ENCODE peak calls at places on chromosome 4, in six cellular contexts. D is tibial artery, E is IMR-90, C is osteoblast, P is fibroblast of lung, F is lung. G is an unnamed sample. For H3K27me3, the result is how much of the 10 kb centered on the place peaks cover.

GRCh38 chr4:80202784-80203553 is 5.7 kb downstream of the PRDM8 start:
- DNase-seq in D (no peak), F (no peak), C (peak), P (no peak), E (peak), G (no peak)

GRCh38 chr4:75555294-75556164 is at the start of gene ODAPH:
- DNase-seq in E (peak), F (no peak), P (no peak), C (peak), D (no peak), G (peak)

GRCh38 chr4:54428940-54429339 is 199.8 kb downstream of the PDGFRA start:
- DNase-seq in E (no peak), D (no peak), F (no peak), C (no peak), P (no peak), G (no peak)

GRCh38 chr4:99965674-99966350 is 15.7 kb upstream of the H2AZ1 start:
- DNase-seq in C (no peak), E (peak), F (no peak), P (no peak), D (no peak), G (no peak)

GRCh38 chr4:114281561-114281960 is 302.1 kb upstream of the ARSJ start:
- DNase-seq in P (peak), D (no peak), C (peak), F (no peak), E (peak), G (no peak)

GRCh38 chr4:15778742-15779231 is 659 bp downstream of the CD38 start:
- DNase-seq in F (peak), E (no peak), P (no peak), D (no peak), C (peak), G (no peak)

GRCh38 chr4:66741081-66741480 is 804.2 kb downstream of the CENPC start:
- DNase-seq in C (peak), E (no peak), D (no peak), P (no peak), F (no peak), G (peak)

GRCh38 chr4:174907508-174907907 is 10.7 kb upstream of the ADAM29 start:
- DNase-seq in F (no peak), P (no peak), D (no peak), E (no peak), C (no peak), G (no peak)

GRCh38 chr4:139556071-139556734 is at the start of gene SETD7:
- DNase-seq in C (peak), P (peak), E (peak), F (peak), D (peak), G (peak)

GRCh38 chr4:27714073-27714472 is 853.4 kb downstream of the STIM2 start:
- DNase-seq in E (peak), C (no peak), F (no peak), D (no peak), P (peak), G (peak)

GRCh38 chr4:83599183-83599582 is 63.3 kb downstream of the GPAT3 start:
- DNase-seq in E (peak), C (no peak), P (peak), D (no peak), F (no peak), G (peak)

GRCh38 chr4:20544645-20545044 is 155.6 kb upstream of the PACRGL start:
- DNase-seq in C (no peak), E (peak), D (no peak), P (peak), F (no peak), G (peak)

GRCh38 chr4:1396806-1397455 is 9.3 kb downstream of the NKX1-1 start:
- DNase-seq in E (no peak), F (no peak), C (peak), D (peak), P (no peak), G (no peak)

GRCh38 chr4:105280338-105280809 is 133.7 kb downstream of the TET2 start:
- DNase-seq in D (no peak), C (peak), E (peak), F (no peak), P (peak), G (peak)

GRCh38 chr4:152643153-152644035 is 36.4 kb downstream of the TMEM154 start:
- DNase-seq in D (no peak), F (peak), E (no peak), P (no peak), C (no peak), G (no peak)

GRCh38 chr4:27930976-27931375 is 1070.3 kb downstream of the STIM2 start:
- DNase-seq in C (no peak), P (no peak), E (no peak), F (no peak), D (no peak), G (no peak)

GRCh38 chr4:118743867-118744266 is 58.7 kb downstream of the METTL14 start:
- DNase-seq in F (no peak), D (no peak), P (no peak), E (peak), C (no peak), G (no peak)

GRCh38 chr4:152415980-152416379 is 119.9 kb downstream of the FBXW7 start:
- DNase-seq in C (no peak), P (peak), D (no peak), E (peak), F (no peak), G (peak)

GRCh38 chr4:139783761-139784484 is 118.3 kb downstream of the MGST2 start:
- DNase-seq in E (no peak), F (no peak), P (no peak), C (no peak), D (no peak), G (no peak)

GRCh38 chr4:26136615-26137014 is 184.2 kb upstream of the RBPJ start:
- DNase-seq in P (no peak), D (no peak), C (no peak), F (no peak), E (no peak), G (no peak)

GRCh38 chr4:137390141-137390540 is 142.2 kb downstream of the PCDH18 start:
- DNase-seq in C (no peak), D (no peak), P (peak), F (no peak), E (peak), G (no peak)

GRCh38 chr4:148205481-148205880 is 236.7 kb downstream of the NR3C2 start:
- DNase-seq in C (no peak), F (no peak), P (no peak), D (no peak), E (no peak), G (no peak)

GRCh38 chr4:54091637-54092404 is 8.1 kb upstream of the GSX2 start:
- DNase-seq in D (peak), C (peak), E (peak), F (peak), P (peak), G (peak)

GRCh38 chr4:3045500-3045850 is 28.9 kb downstream of the HTT-AS start:
- DNase-seq in E (peak), D (peak), F (peak), P (peak), C (no peak), G (peak)

GRCh38 chr4:182752158-182752910 is 164.9 kb downstream of the DCTD start:
- DNase-seq in C (peak), P (no peak), E (peak), D (no peak), F (no peak), G (peak)

GRCh38 chr4:55540271-55540670 is 6.4 kb downstream of the CLOCK start:
- DNase-seq in P (no peak), F (no peak), E (no peak), D (no peak), C (no peak), G (no peak)

GRCh38 chr4:159944477-159944876 is 841.6 kb downstream of the RAPGEF2 start:
- DNase-seq in D (no peak), C (no peak), F (no peak), E (no peak), P (no peak), G (no peak)

GRCh38 chr4:159950707-159951106 is 847.8 kb downstream of the RAPGEF2 start:
- DNase-seq in F (no peak), C (no peak), E (no peak), D (no peak), P (no peak), G (no peak)

DNA sequence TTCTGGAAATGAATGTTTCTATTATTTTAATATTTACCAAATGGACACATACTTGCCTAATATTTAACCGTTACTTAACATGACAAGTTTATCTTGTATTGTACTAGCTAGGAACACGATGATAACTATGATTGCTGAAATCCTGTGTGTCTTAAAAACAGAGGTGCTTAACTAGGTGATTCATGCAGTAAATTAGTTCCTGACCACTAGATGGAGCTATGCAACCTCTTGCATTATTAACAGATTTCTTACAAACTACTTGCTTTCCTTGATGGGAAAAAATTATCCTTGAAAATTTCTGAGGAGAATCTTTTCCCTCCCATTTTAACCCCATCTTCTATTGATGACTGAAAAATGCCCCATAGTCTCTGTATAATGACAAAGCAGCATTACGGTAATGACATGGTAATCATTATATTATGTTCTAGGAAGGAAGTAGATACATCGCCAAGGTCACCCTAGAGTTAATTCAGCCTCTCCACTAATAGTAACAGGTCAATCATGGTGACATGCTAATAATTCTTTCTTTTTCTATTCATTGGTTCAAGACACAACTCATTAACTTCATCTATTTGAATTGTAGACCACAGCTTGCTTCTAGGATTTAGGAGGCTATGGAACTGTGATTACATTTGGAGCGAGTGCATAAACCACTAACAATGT is 844.2 kb downstream of the RAPGEF2 start:
- DNase-seq in E (peak), P (peak), C (peak), F (no peak), D (no peak), G (peak)
- TF ChIP-seq CTCF in E (peak), P (peak), C (peak), F (no peak), D (peak), G (peak)

GRCh38 chr4:39427477-39428119 is 20.9 kb downstream of the KLB start:
- DNase-seq in C (no peak), E (no peak), D (no peak), F (no peak), P (no peak), G (peak)
- H3K4me3 ChIP-seq in C (no peak), E (no peak), D (no peak), F (no peak), P (no peak), G (no peak)

GRCh38 chr4:5989236-5990225 is 28.7 kb downstream of the C4orf50 start:
- DNase-seq in P (no peak), D (peak), E (no peak), F (no peak), C (no peak), G (no peak)
- H3K27me3 ChIP-seq in P (under half), D (under half), E (under half), F (under half), C (under half), G (under half)

GRCh38 chr4:184097240-184097619 is 120.4 kb downstream of the ENPP6 start:
- DNase-seq in D (no peak), F (peak), C (no peak), E (no peak), P (peak), G (no peak)
- TF ChIP-seq CTCF in D (peak), F (no peak), C (no peak), E (peak), P (peak), G (no peak)

DNA sequence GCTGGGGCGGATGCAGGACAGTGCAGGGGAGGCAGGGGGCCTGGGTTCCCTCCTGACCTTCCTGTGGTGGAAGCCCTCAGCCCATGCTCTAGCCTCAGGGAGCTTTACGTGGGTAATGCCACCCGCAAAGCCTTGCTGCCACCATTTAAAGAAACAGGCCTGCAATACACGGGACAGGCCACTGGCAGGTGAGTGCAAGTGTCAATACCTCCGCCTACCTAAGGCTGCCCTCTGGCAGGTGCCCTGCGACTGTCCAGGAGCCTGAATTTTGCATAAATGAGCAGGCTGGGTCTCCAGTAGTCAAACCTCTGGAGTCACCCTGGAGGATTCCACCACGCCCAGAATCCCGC is 5.9 kb downstream of the CRMP1 start:
- DNase-seq in C (peak), D (no peak), P (no peak), E (no peak), F (no peak), G (no peak)
- H3K4me3 ChIP-seq in C (no peak), D (no peak), P (peak), E (peak), F (peak), G (no peak)

GRCh38 chr4:6334203-6334887 is 64.7 kb downstream of the WFS1 start:
- DNase-seq in E (no peak), D (no peak), C (peak), F (no peak), P (no peak), G (no peak)
- H3K27me3 ChIP-seq in E (under half), D (half or more), C (under half), F (under half), P (under half), G (under half)

GRCh38 chr4:129929052-129929451 is 833.1 kb downstream of the C4orf33 start:
- DNase-seq in C (no peak), P (no peak), D (no peak), F (no peak), E (no peak), G (no peak)
- TF ChIP-seq CTCF in C (no peak), P (no peak), D (no peak), F (no peak), E (no peak), G (no peak)

G was measured in bronchial epithelial cell.